ENCODE peak calls at places on chromosomes 11 and 22, in seven cellular contexts. G, W, L, M, P, A and Z are unnamed samples.

GRCh38 chr11:128919192-128919591 is 23.5 kb downstream of the TP53AIP1 start:
- DNase-seq in G (no peak), W (no peak), L (no peak), M (no peak), P (no peak), A (no peak), Z (no peak)

GRCh38 chr11:117966908-117967307 is 19.3 kb upstream of the IL10RA start:
- DNase-seq in G (no peak), W (no peak), L (no peak), M (no peak), P (no peak), A (no peak), Z (no peak)

GRCh38 chr11:2102883-2103213 is 36.3 kb downstream of the IGF2 start:
- DNase-seq in G (no peak), W (no peak), L (no peak), M (no peak), P (no peak), A (no peak), Z (no peak)

GRCh38 chr11:121814962-121815361 is 301.1 kb downstream of the BLID start:
- DNase-seq in G (no peak), W (peak), L (no peak), M (no peak), P (no peak), A (no peak), Z (no peak)

GRCh38 chr11:46889689-46890475 is 28.5 kb downstream of the LRP4 start:
- DNase-seq in G (peak), W (peak), L (peak), M (peak), P (peak), A (peak), Z (peak)

GRCh38 chr11:5367461-5368074 is 16.0 kb upstream of the OR51M1 start:
- DNase-seq in G (no peak), W (peak), L (no peak), M (no peak), P (no peak), A (no peak), Z (no peak)

GRCh38 chr22:26589845-26590524 is at the start of gene TPST2:
- DNase-seq in G (peak), W (peak), L (peak), M (peak), P (peak), A (peak), Z (no peak)

GRCh38 chr22:22141771-22142591 is 102.6 kb upstream of the VPREB1 start:
- DNase-seq in G (no peak), W (no peak), L (no peak), M (no peak), P (no peak), A (no peak), Z (no peak)

GRCh38 chr11:8221917-8222316 is 41.8 kb downstream of the LMO1 start:
- DNase-seq in G (no peak), W (no peak), L (no peak), M (no peak), P (no peak), A (no peak), Z (no peak)

GRCh38 chr11:8867035-8867434 is 44.0 kb upstream of the AKIP1 start:
- DNase-seq in G (no peak), W (peak), L (no peak), M (no peak), P (no peak), A (no peak), Z (no peak)

GRCh38 chr22:48153726-48154125 is 1391.3 kb downstream of the TBC1D22A start:
- DNase-seq in G (no peak), W (no peak), L (no peak), M (no peak), P (peak), A (no peak), Z (no peak)

GRCh38 chr22:27668828-27669797 is 132.4 kb downstream of the MN1 start:
- DNase-seq in G (no peak), W (peak), L (peak), M (no peak), P (no peak), A (no peak), Z (peak)

GRCh38 chr11:75476716-75477613 is 44.0 kb upstream of the KLHL35 start:
- DNase-seq in G (no peak), W (no peak), L (no peak), M (no peak), P (no peak), A (no peak), Z (no peak)

GRCh38 chr22:19757985-19758895 is 2.3 kb upstream of the TBX1 start:
- DNase-seq in G (no peak), W (no peak), L (no peak), M (no peak), P (no peak), A (no peak), Z (no peak)

GRCh38 chr11:27118371-27118770 is 77.8 kb downstream of the BBOX1 start:
- DNase-seq in G (no peak), W (peak), L (no peak), M (no peak), P (no peak), A (no peak), Z (no peak)

GRCh38 chr11:111454561-111455192 is 57.5 kb downstream of the BTG4 start:
- DNase-seq in G (peak), W (peak), L (peak), M (peak), P (no peak), A (peak), Z (peak)

GRCh38 chr11:58914821-58915543 is 24.3 kb upstream of the GLYATL1 start:
- DNase-seq in G (no peak), W (peak), L (no peak), M (no peak), P (no peak), A (no peak), Z (no peak)

GRCh38 chr11:76236092-76237026 is 30.1 kb upstream of the WNT11 start:
- DNase-seq in G (peak), W (peak), L (peak), M (no peak), P (no peak), A (peak), Z (peak)

GRCh38 chr11:123302751-123303195 is 107.7 kb upstream of the CLMP start:
- DNase-seq in G (no peak), W (peak), L (no peak), M (peak), P (no peak), A (no peak), Z (no peak)

GRCh38 chr22:49710746-49711145 is 116.9 kb downstream of the BRD1 start:
- DNase-seq in G (no peak), W (no peak), L (no peak), M (no peak), P (no peak), A (no peak), Z (no peak)

GRCh38 chr11:75263944-75264349 is 23.4 kb downstream of the TPBGL start:
- DNase-seq in G (no peak), W (no peak), L (no peak), M (no peak), P (no peak), A (no peak), Z (no peak)

GRCh38 chr22:33272180-33272579 is 214.0 kb upstream of the SYN3 start:
- DNase-seq in G (no peak), W (no peak), L (no peak), M (no peak), P (no peak), A (no peak), Z (no peak)

GRCh38 chr11:84793318-84793717 is 833.8 kb downstream of the DLG2 start:
- DNase-seq in G (no peak), W (no peak), L (no peak), M (no peak), P (no peak), A (no peak), Z (no peak)

GRCh38 chr22:49660321-49660720 is 167.4 kb downstream of the BRD1 start:
- DNase-seq in G (no peak), W (no peak), L (no peak), M (no peak), P (no peak), A (no peak), Z (no peak)

GRCh38 chr11:119052163-119052814 is 4.7 kb downstream of the HYOU1 start:
- DNase-seq in G (no peak), W (no peak), L (no peak), M (no peak), P (no peak), A (no peak), Z (no peak)

GRCh38 chr11:92259861-92260260 is 35.2 kb downstream of the FAT3 start:
- DNase-seq in G (no peak), W (no peak), L (no peak), M (no peak), P (no peak), A (no peak), Z (no peak)

GRCh38 chr11:62394825-62395538 is 23.9 kb upstream of the SCGB1A1 start:
- DNase-seq in G (peak), W (peak), L (peak), M (no peak), P (peak), A (peak), Z (no peak)

GRCh38 chr22:19287076-19287724 is 4.3 kb downstream of the CLTCL1 start:
- DNase-seq in G (peak), W (peak), L (no peak), M (no peak), P (peak), A (no peak), Z (no peak)

GRCh38 chr11:68099474-68100405 is 21.4 kb downstream of the CHKA start:
- DNase-seq in G (no peak), W (no peak), L (no peak), M (no peak), P (no peak), A (no peak), Z (no peak)

GRCh38 chr11:65861533-65862183 is 1.4 kb downstream of the MUS81 start:
- DNase-seq in G (no peak), W (no peak), L (no peak), M (no peak), P (no peak), A (no peak), Z (no peak)

GRCh38 chr11:42631223-42631843 is 680.5 kb upstream of the API5 start:
- DNase-seq in G (peak), W (peak), L (no peak), M (no peak), P (no peak), A (peak), Z (no peak)

GRCh38 chr22:39439170-39439569 is 17.6 kb upstream of the MGAT3 start:
- DNase-seq in G (no peak), W (peak), L (no peak), M (no peak), P (no peak), A (no peak), Z (peak)

GRCh38 chr11:3225826-3226750 is 6.1 kb downstream of the MRGPRE start:
- DNase-seq in G (peak), W (peak), L (no peak), M (no peak), P (no peak), A (no peak), Z (peak)

GRCh38 chr22:27556371-27556770 is 245.2 kb downstream of the MN1 start:
- DNase-seq in G (no peak), W (no peak), L (no peak), M (no peak), P (no peak), A (no peak), Z (no peak)